ENCODE peak calls at places on chromosomes 16 and 17, in five cellular contexts. One of them, this sample, is unnamed.

GRCh38 chr17:28916302-28916934 is 13.5 kb upstream of the DHRS13 start:
- DNase-seq in IMR-90: peak; percentile 43
- DNase-seq in SK-N-SH: peak; percentile 49
- DNase-seq in right lobe of liver: no peak
- DNase-seq in body of pancreas: peak; percentile 62
- DNase-seq in this sample: peak; percentile 41

GRCh38 chr17:65064452-65065019 is 8.0 kb upstream of the GNA13 start:
- DNase-seq in right lobe of liver: no peak
- DNase-seq in body of pancreas: no peak
- DNase-seq in SK-N-SH: no peak
- DNase-seq in IMR-90: peak; percentile 88
- DNase-seq in this sample: no peak

GRCh38 chr16:1291576-1291974 is 17.9 kb upstream of the UBE2I start:
- DNase-seq in IMR-90: no peak
- DNase-seq in SK-N-SH: no peak
- DNase-seq in right lobe of liver: no peak
- DNase-seq in body of pancreas: no peak
- DNase-seq in this sample: no peak

GRCh38 chr16:27781195-27781524 is 231.2 kb downstream of the KATNIP start:
- DNase-seq in body of pancreas: no peak
- DNase-seq in right lobe of liver: no peak
- DNase-seq in IMR-90: no peak
- DNase-seq in SK-N-SH: peak; percentile 58
- DNase-seq in this sample: no peak

GRCh38 chr17:72336804-72337070 is 215.9 kb downstream of the SOX9 start:
- DNase-seq in right lobe of liver: no peak
- DNase-seq in IMR-90: no peak
- DNase-seq in SK-N-SH: no peak
- DNase-seq in body of pancreas: no peak
- DNase-seq in this sample: no peak

GRCh38 chr16:73052441-73053030 is 4.6 kb upstream of the ZFHX3 start:
- DNase-seq in right lobe of liver: no peak
- DNase-seq in body of pancreas: no peak
- DNase-seq in IMR-90: no peak
- DNase-seq in SK-N-SH: no peak
- DNase-seq in this sample: no peak

GRCh38 chr16:27470567-27471431 is 68.8 kb downstream of the IL21R start:
- DNase-seq in SK-N-SH: no peak
- DNase-seq in body of pancreas: no peak
- DNase-seq in IMR-90: peak; percentile 74
- DNase-seq in right lobe of liver: no peak
- DNase-seq in this sample: no peak

GRCh38 chr17:64155751-64156544 is 26.0 kb upstream of the ERN1 start:
- DNase-seq in IMR-90: peak; percentile 61
- DNase-seq in body of pancreas: peak; percentile 85
- DNase-seq in SK-N-SH: no peak
- DNase-seq in right lobe of liver: peak; percentile 93
- DNase-seq in this sample: no peak

GRCh38 chr17:62648247-62648953 is 20.9 kb downstream of the MRC2 start:
- DNase-seq in right lobe of liver: no peak
- DNase-seq in SK-N-SH: no peak
- DNase-seq in body of pancreas: no peak
- DNase-seq in IMR-90: peak; percentile 29
- DNase-seq in this sample: no peak

GRCh38 chr17:15981208-15981607 is 18.3 kb downstream of the ZSWIM7 start:
- DNase-seq in SK-N-SH: no peak
- DNase-seq in IMR-90: no peak
- DNase-seq in right lobe of liver: no peak
- DNase-seq in body of pancreas: no peak
- DNase-seq in this sample: no peak

GRCh38 chr17:4510615-4510941 is 11.9 kb downstream of the SPNS2 start:
- DNase-seq in SK-N-SH: no peak
- DNase-seq in IMR-90: no peak
- DNase-seq in right lobe of liver: no peak
- DNase-seq in body of pancreas: no peak
- DNase-seq in this sample: no peak

GRCh38 chr16:89596957-89597644 is 16.3 kb upstream of the DPEP1 start:
- DNase-seq in IMR-90: no peak
- DNase-seq in SK-N-SH: no peak
- DNase-seq in body of pancreas: no peak
- DNase-seq in right lobe of liver: no peak
- DNase-seq in this sample: no peak

GRCh38 chr17:72394531-72394930 is 273.7 kb downstream of the SOX9 start:
- DNase-seq in body of pancreas: no peak
- DNase-seq in IMR-90: no peak
- DNase-seq in right lobe of liver: no peak
- DNase-seq in SK-N-SH: no peak
- DNase-seq in this sample: no peak

GRCh38 chr17:72566671-72567484 is 446.1 kb downstream of the SOX9 start:
- DNase-seq in IMR-90: no peak
- DNase-seq in right lobe of liver: no peak
- DNase-seq in body of pancreas: no peak
- DNase-seq in SK-N-SH: no peak
- DNase-seq in this sample: no peak

GRCh38 chr17:72683506-72684404 is 408.7 kb downstream of the SLC39A11 start:
- DNase-seq in IMR-90: peak; percentile 98
- DNase-seq in right lobe of liver: no peak
- DNase-seq in body of pancreas: peak; percentile 38
- DNase-seq in SK-N-SH: no peak
- DNase-seq in this sample: no peak

GRCh38 chr16:29816694-29817441 is 916 bp downstream of the PAGR1 start:
- DNase-seq in IMR-90: peak; percentile 60
- DNase-seq in body of pancreas: peak; percentile 74
- DNase-seq in right lobe of liver: peak; percentile 81
- DNase-seq in SK-N-SH: peak; percentile 63
- DNase-seq in this sample: peak; percentile 76

GRCh38 chr17:74343121-74343520 is 17.1 kb downstream of the KIF19 start:
- DNase-seq in SK-N-SH: no peak
- DNase-seq in right lobe of liver: no peak
- DNase-seq in IMR-90: no peak
- DNase-seq in body of pancreas: no peak
- DNase-seq in this sample: no peak

GRCh38 chr17:7955414-7956042 is 23.5 kb downstream of the CNTROB start:
- DNase-seq in right lobe of liver: no peak
- DNase-seq in SK-N-SH: no peak
- DNase-seq in body of pancreas: no peak
- DNase-seq in IMR-90: no peak
- DNase-seq in this sample: no peak

GRCh38 chr17:29870836-29871430 is 59.1 kb downstream of the SSH2 start:
- DNase-seq in body of pancreas: no peak
- DNase-seq in SK-N-SH: no peak
- DNase-seq in IMR-90: no peak
- DNase-seq in right lobe of liver: no peak
- DNase-seq in this sample: no peak

GRCh38 chr17:63631626-63632025 is 9.4 kb downstream of the MAP3K3 start:
- DNase-seq in SK-N-SH: no peak
- DNase-seq in IMR-90: no peak
- DNase-seq in body of pancreas: no peak
- DNase-seq in right lobe of liver: no peak
- DNase-seq in this sample: no peak

GRCh38 chr17:45425125-45425983 is 7.3 kb downstream of the ARHGAP27 start:
- DNase-seq in right lobe of liver: peak; percentile 67
- DNase-seq in body of pancreas: peak; percentile 87
- DNase-seq in SK-N-SH: peak; percentile 68
- DNase-seq in IMR-90: peak; percentile 74
- DNase-seq in this sample: peak; percentile 95

GRCh38 chr16:69311533-69312388 is 611 bp downstream of the VPS4A start:
- DNase-seq in SK-N-SH: peak; percentile 80
- DNase-seq in right lobe of liver: peak; percentile 72
- DNase-seq in body of pancreas: peak; percentile 34
- DNase-seq in IMR-90: no peak
- DNase-seq in this sample: no peak
- TF ChIP-seq CTCF in SK-N-SH: peak; percentile 15
- TF ChIP-seq CTCF in right lobe of liver: no peak
- TF ChIP-seq CTCF in body of pancreas: no peak
- TF ChIP-seq CTCF in IMR-90: peak; percentile 3
- TF ChIP-seq CTCF in this sample: no peak

DNA sequence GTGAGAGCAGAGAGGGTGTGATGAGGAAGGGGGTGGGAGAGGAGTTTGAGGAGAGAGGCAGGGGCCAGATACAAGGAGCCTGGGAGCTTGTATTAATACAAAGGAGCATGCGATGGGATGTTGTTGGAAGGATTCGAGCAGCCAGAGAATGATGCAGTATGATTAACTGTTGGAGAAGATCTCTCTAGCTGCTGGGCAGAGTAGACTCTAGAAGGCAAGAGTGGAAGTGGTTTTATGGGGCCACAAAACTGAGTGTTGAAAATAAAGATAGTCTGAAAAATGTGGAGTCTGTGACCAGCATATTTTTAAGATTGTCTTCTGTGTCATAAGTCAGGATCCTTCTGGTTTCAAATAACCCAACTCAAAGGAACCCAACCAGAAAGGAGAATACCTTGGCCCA is 98.3 kb downstream of the MSI2 start:
- DNase-seq in IMR-90: no peak
- DNase-seq in body of pancreas: no peak
- DNase-seq in SK-N-SH: no peak
- DNase-seq in right lobe of liver: no peak
- DNase-seq in this sample: no peak
- H3K4me1 ChIP-seq in IMR-90: peaks cover 4% of the 10 kb centered on the region
- H3K4me1 ChIP-seq in body of pancreas: peaks cover 23% of the 10 kb centered on the region
- H3K4me1 ChIP-seq in SK-N-SH: peaks cover 46% of the 10 kb centered on the region
- H3K4me1 ChIP-seq in right lobe of liver: no peaks in the 10 kb centered on the region
- H3K4me1 ChIP-seq in this sample: peaks cover 16% of the 10 kb centered on the region

GRCh38 chr16:56608876-56609462 is 585 bp downstream of the MT2A start:
- DNase-seq in IMR-90: no peak
- DNase-seq in right lobe of liver: no peak
- DNase-seq in SK-N-SH: peak; percentile 43
- DNase-seq in body of pancreas: no peak
- DNase-seq in this sample: no peak

GRCh38 chr16:56611281-56611833 is 3.0 kb downstream of the MT2A start:
- DNase-seq in body of pancreas: peak; percentile 72
- DNase-seq in IMR-90: peak; percentile 67
- DNase-seq in right lobe of liver: peak; percentile 95
- DNase-seq in SK-N-SH: no peak
- DNase-seq in this sample: no peak

GRCh38 chr16:56609463-56609921 is 1.1 kb downstream of the MT2A start:
- DNase-seq in right lobe of liver: peak; percentile 87
- DNase-seq in body of pancreas: peak; percentile 86
- DNase-seq in IMR-90: peak; percentile 92
- DNase-seq in SK-N-SH: peak; percentile 69
- DNase-seq in this sample: peak; percentile 92

GRCh38 chr16:56610017-56610608 is 1.7 kb downstream of the MT2A start:
- DNase-seq in SK-N-SH: no peak
- DNase-seq in IMR-90: peak; percentile 97
- DNase-seq in right lobe of liver: peak; percentile 82
- DNase-seq in body of pancreas: peak; percentile 60
- DNase-seq in this sample: peak; percentile 58

GRCh38 chr16:56610609-56611111 is 2.3 kb downstream of the MT2A start:
- DNase-seq in right lobe of liver: no peak
- DNase-seq in IMR-90: peak; percentile 71
- DNase-seq in SK-N-SH: no peak
- DNase-seq in body of pancreas: no peak
- DNase-seq in this sample: no peak
- TF ChIP-seq CTCF in right lobe of liver: no peak
- TF ChIP-seq CTCF in IMR-90: no peak
- TF ChIP-seq CTCF in SK-N-SH: no peak
- TF ChIP-seq CTCF in body of pancreas: no peak
- TF ChIP-seq CTCF in this sample: no peak

GRCh38 chr16:71540-72341 is 690 bp downstream of the RHBDF1 start:
- DNase-seq in SK-N-SH: peak; percentile 76
- DNase-seq in IMR-90: peak; percentile 76
- DNase-seq in body of pancreas: peak; percentile 83
- DNase-seq in right lobe of liver: no peak
- DNase-seq in this sample: peak; percentile 71

GRCh38 chr16:75580-76501 is 2.2 kb upstream of the MPG start:
- DNase-seq in SK-N-SH: peak; percentile 63
- DNase-seq in body of pancreas: peak; percentile 73
- DNase-seq in IMR-90: peak; percentile 86
- DNase-seq in right lobe of liver: no peak
- DNase-seq in this sample: peak; percentile 37

GRCh38 chr16:74437-75318 is 2.2 kb upstream of the RHBDF1 start:
- DNase-seq in IMR-90: no peak
- DNase-seq in SK-N-SH: no peak
- DNase-seq in body of pancreas: no peak
- DNase-seq in right lobe of liver: no peak
- DNase-seq in this sample: no peak

GRCh38 chr16:72561-73537 is at the start of gene RHBDF1:
- DNase-seq in IMR-90: peak; percentile 47
- DNase-seq in body of pancreas: peak; percentile 62
- DNase-seq in SK-N-SH: peak; percentile 79
- DNase-seq in right lobe of liver: peak; percentile 68
- DNase-seq in this sample: peak; percentile 78

DNA sequence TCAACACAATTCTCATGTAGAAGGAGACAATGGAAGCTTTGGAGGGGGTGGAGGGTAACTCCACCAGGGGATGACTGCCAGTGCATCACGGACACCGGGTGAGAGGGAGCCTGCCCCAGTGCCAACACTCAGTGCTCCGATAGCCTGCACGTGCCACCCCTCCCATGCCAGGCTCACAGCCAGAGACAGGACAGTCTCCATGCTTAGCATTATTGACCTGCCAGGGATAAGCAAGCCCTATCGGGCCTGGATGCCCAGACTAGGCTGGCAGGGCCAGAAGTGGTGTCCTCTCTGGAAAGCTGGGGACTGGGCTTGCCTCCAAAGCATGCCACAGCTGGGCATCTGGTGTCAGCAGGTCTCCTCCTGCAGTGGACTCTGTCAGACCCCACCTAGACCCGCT is 1.6 kb upstream of the RHBDF1 start:
- DNase-seq in IMR-90: no peak
- DNase-seq in SK-N-SH: no peak
- DNase-seq in body of pancreas: no peak
- DNase-seq in right lobe of liver: peak; percentile 72
- DNase-seq in this sample: no peak
- H3K4me1 ChIP-seq in IMR-90: peaks cover 55% of the 10 kb centered on the region
- H3K4me1 ChIP-seq in SK-N-SH: peaks cover 58% of the 10 kb centered on the region
- H3K4me1 ChIP-seq in body of pancreas: peaks cover 60% of the 10 kb centered on the region
- H3K4me1 ChIP-seq in right lobe of liver: no peaks in the 10 kb centered on the region
- H3K4me1 ChIP-seq in this sample: no peaks in the 10 kb centered on the region

DNA sequence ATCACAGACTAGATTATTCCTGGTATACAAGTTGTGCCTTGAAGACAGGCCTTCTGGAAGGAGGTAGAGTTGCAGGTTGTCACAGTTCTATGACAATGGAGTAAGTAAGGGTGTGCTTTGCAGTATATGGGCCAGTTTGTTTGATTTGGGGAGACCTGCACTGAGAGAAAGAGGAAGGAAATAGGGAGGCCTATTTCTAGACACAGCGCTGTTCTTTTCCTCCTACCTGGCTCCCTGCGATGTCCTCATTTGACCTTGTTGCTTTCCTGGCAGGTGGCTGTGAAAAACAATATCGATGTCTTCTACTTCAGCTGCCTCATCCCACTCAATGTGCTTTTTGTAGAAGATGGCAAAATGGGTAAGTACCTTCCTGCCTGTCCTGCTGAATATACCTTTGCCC is 22.5 kb upstream of the RASL10B start:
- DNase-seq in SK-N-SH: no peak
- DNase-seq in IMR-90: no peak
- DNase-seq in body of pancreas: no peak
- DNase-seq in right lobe of liver: no peak
- DNase-seq in this sample: no peak
- TF ChIP-seq CTCF in SK-N-SH: no peak
- TF ChIP-seq CTCF in IMR-90: no peak
- TF ChIP-seq CTCF in body of pancreas: no peak
- TF ChIP-seq CTCF in right lobe of liver: no peak
- TF ChIP-seq CTCF in this sample: no peak

GRCh38 chr16:11085025-11085485 is 140.7 kb downstream of the CLEC16A start:
- DNase-seq in right lobe of liver: no peak
- DNase-seq in IMR-90: peak; percentile 47
- DNase-seq in body of pancreas: no peak
- DNase-seq in SK-N-SH: peak; percentile 67
- DNase-seq in this sample: no peak
- H3K4me1 ChIP-seq in right lobe of liver: no peaks in the 10 kb centered on the region
- H3K4me1 ChIP-seq in IMR-90: peaks cover 51% of the 10 kb centered on the region
- H3K4me1 ChIP-seq in body of pancreas: peaks cover 9% of the 10 kb centered on the region
- H3K4me1 ChIP-seq in SK-N-SH: peaks cover 57% of the 10 kb centered on the region
- H3K4me1 ChIP-seq in this sample: peaks cover 10% of the 10 kb centered on the region

GRCh38 chr16:83402160-83402794 is 405.5 kb upstream of the HSBP1 start:
- DNase-seq in right lobe of liver: no peak
- DNase-seq in IMR-90: peak; percentile 45
- DNase-seq in body of pancreas: no peak
- DNase-seq in SK-N-SH: no peak
- DNase-seq in this sample: no peak
- TF ChIP-seq CTCF in right lobe of liver: no peak
- TF ChIP-seq CTCF in IMR-90: peak; percentile 2
- TF ChIP-seq CTCF in body of pancreas: no peak
- TF ChIP-seq CTCF in SK-N-SH: peak; percentile 46
- TF ChIP-seq CTCF in this sample: no peak